ENCODE peak calls at places on chromosomes 11 and 22, in four cellular contexts. One of them, this sample, is unnamed. For H3K4me1, the result is how much of the 10 kb centered on the place peaks cover.

GRCh38 chr11:128846985-128847384 is 20.1 kb downstream of the KCNJ1 start:
- DNase-seq in tibial artery: no peak
- DNase-seq in heart right ventricle: no peak
- DNase-seq in neuronal stem cell: no peak
- DNase-seq in this sample: no peak

GRCh38 chr22:37981282-37982011 is 2.9 kb downstream of the SOX10 start:
- DNase-seq in tibial artery: no peak
- DNase-seq in heart right ventricle: no peak
- DNase-seq in neuronal stem cell: no peak
- DNase-seq in this sample: no peak

GRCh38 chr22:39428597-39429071 is 28.2 kb upstream of the MGAT3 start:
- DNase-seq in tibial artery: no peak
- DNase-seq in heart right ventricle: no peak
- DNase-seq in neuronal stem cell: peak
- DNase-seq in this sample: no peak

GRCh38 chr11:96215094-96215782 is 127.8 kb downstream of the MAML2 start:
- DNase-seq in tibial artery: no peak
- DNase-seq in heart right ventricle: no peak
- DNase-seq in neuronal stem cell: no peak
- DNase-seq in this sample: no peak

GRCh38 chr11:71992331-71992730 is 6.4 kb upstream of the IL18BP start:
- DNase-seq in tibial artery: no peak
- DNase-seq in heart right ventricle: no peak
- DNase-seq in neuronal stem cell: no peak
- DNase-seq in this sample: no peak

GRCh38 chr11:44574620-44575287 is 9.3 kb downstream of the CD82 start:
- DNase-seq in tibial artery: no peak
- DNase-seq in heart right ventricle: no peak
- DNase-seq in neuronal stem cell: no peak
- DNase-seq in this sample: no peak

GRCh38 chr11:64330888-64331287 is 9.1 kb upstream of the CCDC88B start:
- DNase-seq in tibial artery: no peak
- DNase-seq in heart right ventricle: no peak
- DNase-seq in neuronal stem cell: no peak
- DNase-seq in this sample: no peak

GRCh38 chr22:23225724-23226496 is 45.6 kb downstream of the BCR start:
- DNase-seq in tibial artery: peak
- DNase-seq in heart right ventricle: peak
- DNase-seq in neuronal stem cell: no peak
- DNase-seq in this sample: no peak

GRCh38 chr11:69828971-69829344 is 9.7 kb upstream of the FGF3 start:
- DNase-seq in tibial artery: no peak
- DNase-seq in heart right ventricle: no peak
- DNase-seq in neuronal stem cell: no peak
- DNase-seq in this sample: no peak

GRCh38 chr11:77776455-77776854 is 44.1 kb downstream of the RSF1 start:
- DNase-seq in tibial artery: no peak
- DNase-seq in heart right ventricle: no peak
- DNase-seq in neuronal stem cell: no peak
- DNase-seq in this sample: no peak

GRCh38 chr11:727859-728748 is 19.2 kb upstream of the TALDO1 start:
- DNase-seq in tibial artery: peak
- DNase-seq in heart right ventricle: peak
- DNase-seq in neuronal stem cell: peak
- DNase-seq in this sample: peak

GRCh38 chr11:104106136-104106754 is 57.7 kb downstream of the PDGFD start:
- DNase-seq in tibial artery: no peak
- DNase-seq in heart right ventricle: no peak
- DNase-seq in neuronal stem cell: no peak
- DNase-seq in this sample: no peak

GRCh38 chr11:105244157-105244820 is 104.7 kb upstream of the CARD18 start:
- DNase-seq in tibial artery: peak
- DNase-seq in heart right ventricle: peak
- DNase-seq in neuronal stem cell: no peak
- DNase-seq in this sample: peak

GRCh38 chr11:42526366-42526765 is 785.4 kb upstream of the API5 start:
- DNase-seq in tibial artery: no peak
- DNase-seq in heart right ventricle: no peak
- DNase-seq in neuronal stem cell: no peak
- DNase-seq in this sample: no peak

GRCh38 chr22:29310863-29311339 is 4.5 kb downstream of the GAS2L1 start:
- DNase-seq in tibial artery: peak
- DNase-seq in heart right ventricle: peak
- DNase-seq in neuronal stem cell: peak
- DNase-seq in this sample: peak
- H3K4me1 ChIP-seq in tibial artery: half or more
- H3K4me1 ChIP-seq in heart right ventricle: half or more
- H3K4me1 ChIP-seq in neuronal stem cell: under half
- H3K4me1 ChIP-seq in this sample: half or more

DNA sequence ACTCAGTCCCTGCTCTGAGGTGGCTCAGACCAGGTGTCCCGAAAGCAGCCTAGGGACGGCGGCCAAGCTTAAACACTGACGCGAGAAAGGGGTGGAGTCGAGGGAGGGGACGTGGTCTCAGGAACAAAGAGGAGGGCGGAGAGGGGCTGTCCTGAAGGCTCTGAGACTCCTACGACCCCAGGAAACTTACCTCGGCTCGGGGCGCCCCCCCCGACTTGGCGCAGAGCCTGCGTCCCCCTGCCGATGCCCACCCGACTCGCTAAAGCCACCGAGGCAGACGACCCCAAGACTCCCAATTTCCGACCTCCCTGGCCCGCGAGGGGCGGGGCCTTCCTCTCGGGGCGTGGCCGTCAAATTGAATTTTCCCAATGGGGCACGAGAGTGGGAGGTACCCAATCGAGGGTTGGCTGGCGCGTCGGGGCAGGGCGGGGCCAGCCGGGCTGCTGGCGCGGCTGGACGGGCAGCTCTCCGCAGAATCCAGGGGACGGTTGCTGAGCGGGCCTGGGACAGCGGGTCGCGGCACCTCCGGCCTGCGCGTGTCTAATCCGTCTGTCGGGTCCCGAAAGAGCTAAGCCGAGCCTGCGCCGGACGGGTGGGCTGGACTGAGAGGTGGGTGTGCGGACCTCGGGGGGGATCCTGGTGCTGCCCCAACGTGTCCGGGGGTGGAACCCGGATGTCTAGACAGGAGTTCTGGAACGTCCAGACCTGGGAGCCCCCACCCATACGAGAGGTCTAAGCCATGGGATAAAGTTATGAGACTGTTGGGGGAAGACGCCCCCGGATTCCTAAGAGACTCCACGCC is at the start of gene SMTN:
- DNase-seq in tibial artery: peak
- DNase-seq in heart right ventricle: peak
- DNase-seq in neuronal stem cell: peak
- DNase-seq in this sample: no peak
- H3K4me1 ChIP-seq in tibial artery: under half
- H3K4me1 ChIP-seq in heart right ventricle: under half
- H3K4me1 ChIP-seq in neuronal stem cell: under half
- H3K4me1 ChIP-seq in this sample: under half

DNA sequence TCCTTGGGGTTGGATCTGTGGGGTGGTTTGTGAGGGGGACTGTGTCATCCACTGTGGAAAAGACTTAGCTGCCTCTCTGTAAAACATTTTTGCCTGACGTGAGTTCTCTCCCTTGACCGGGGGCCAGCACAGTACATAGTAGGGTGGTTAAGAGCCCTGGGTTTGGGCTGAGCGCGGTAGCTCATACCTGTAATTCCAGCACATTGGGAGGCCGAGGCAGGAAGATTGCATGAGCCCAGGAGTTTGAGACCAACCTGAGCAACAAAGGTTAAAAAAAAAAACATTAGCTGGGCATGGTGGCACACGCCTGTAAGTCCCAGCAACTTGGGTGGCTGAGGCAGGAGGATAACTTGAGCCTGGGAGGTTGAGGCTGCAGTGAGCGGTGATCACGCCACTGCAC is 74.7 kb upstream of the WNT7B start:
- DNase-seq in tibial artery: no peak
- DNase-seq in heart right ventricle: no peak
- DNase-seq in neuronal stem cell: no peak
- DNase-seq in this sample: no peak
- H3K4me1 ChIP-seq in tibial artery: half or more
- H3K4me1 ChIP-seq in heart right ventricle: half or more
- H3K4me1 ChIP-seq in neuronal stem cell: under half
- H3K4me1 ChIP-seq in this sample: half or more

GRCh38 chr11:73983764-73984543 is 1.3 kb upstream of the UCP2 start:
- DNase-seq in tibial artery: peak
- DNase-seq in heart right ventricle: no peak
- DNase-seq in neuronal stem cell: no peak
- DNase-seq in this sample: no peak
- H3K4me1 ChIP-seq in tibial artery: under half
- H3K4me1 ChIP-seq in heart right ventricle: under half
- H3K4me1 ChIP-seq in neuronal stem cell: under half
- H3K4me1 ChIP-seq in this sample: under half

This sample was measured in thoracic aorta.